ENCODE peak calls at places on chromosomes 12 and 14, in six cellular contexts. Y is mesendoderm, Z is H9, X is IMR-90, A is H1, G is mesenchymal stem cell. S is an unnamed sample.

GRCh38 chr12:80837342-80837978 is 100.3 kb downstream of the LIN7A start:
- DNase-seq in Y (peak), Z (peak), X (peak), A (no peak), G (peak), S (peak)

GRCh38 chr14:91339606-91340369 is 77.8 kb downstream of the CCDC88C start:
- DNase-seq in Y (no peak), Z (no peak), X (no peak), A (no peak), G (no peak), S (no peak)

GRCh38 chr12:122421263-122421814 is 1.1 kb downstream of the CLIP1 start:
- DNase-seq in Y (peak), Z (no peak), X (peak), A (no peak), G (peak), S (peak)

GRCh38 chr14:59344711-59345455 is 120.3 kb downstream of the GPR135 start:
- DNase-seq in Y (no peak), Z (no peak), X (no peak), A (no peak), G (no peak), S (no peak)

GRCh38 chr12:85711735-85712390 is 124.3 kb downstream of the RASSF9 start:
- DNase-seq in Y (no peak), Z (no peak), X (no peak), A (no peak), G (no peak), S (no peak)

GRCh38 chr12:57852620-57853509 is 6.3 kb upstream of the CTDSP2 start:
- DNase-seq in Y (peak), Z (peak), X (no peak), A (peak), G (peak), S (no peak)

GRCh38 chr12:67034110-67034879 is 234.9 kb upstream of the CAND1 start:
- DNase-seq in Y (peak), Z (no peak), X (peak), A (no peak), G (no peak), S (peak)

GRCh38 chr12:107801150-107801549 is 26.6 kb downstream of the ASCL4 start:
- DNase-seq in Y (no peak), Z (no peak), X (peak), A (no peak), G (no peak), S (no peak)

GRCh38 chr12:128387811-128388422 is 120.9 kb downstream of the TMEM132C start:
- DNase-seq in Y (peak), Z (peak), X (no peak), A (peak), G (no peak), S (no peak)

GRCh38 chr14:101122855-101123129 is 219.3 kb upstream of the RTL1 start:
- DNase-seq in Y (no peak), Z (no peak), X (no peak), A (peak), G (no peak), S (no peak)

GRCh38 chr12:85617307-85618091 is 218.7 kb downstream of the RASSF9 start:
- DNase-seq in Y (no peak), Z (no peak), X (no peak), A (no peak), G (no peak), S (no peak)

GRCh38 chr12:49358548-49359141 is 8.6 kb upstream of the SPATS2 start:
- DNase-seq in Y (peak), Z (peak), X (peak), A (peak), G (peak), S (peak)

GRCh38 chr14:91899777-91900176 is 32.4 kb upstream of the TC2N start:
- DNase-seq in Y (no peak), Z (no peak), X (no peak), A (no peak), G (no peak), S (no peak)

GRCh38 chr14:71119832-71120231 is 212.6 kb downstream of the PCNX1 start:
- DNase-seq in Y (no peak), Z (no peak), X (peak), A (no peak), G (no peak), S (no peak)

GRCh38 chr12:16756833-16757552 is 151.0 kb upstream of the LMO3 start:
- DNase-seq in Y (peak), Z (no peak), X (no peak), A (no peak), G (no peak), S (no peak)

GRCh38 chr14:57921377-57921776 is 55.5 kb upstream of the SLC35F4 start:
- DNase-seq in Y (no peak), Z (no peak), X (no peak), A (no peak), G (no peak), S (no peak)

GRCh38 chr12:56601503-56601902 is 28.6 kb downstream of the BAZ2A start:
- DNase-seq in Y (peak), Z (peak), X (no peak), A (no peak), G (no peak), S (no peak)

GRCh38 chr14:37591941-37592287 is 3.1 kb downstream of the FOXA1 start:
- DNase-seq in Y (peak), Z (no peak), X (no peak), A (peak), G (peak), S (no peak)

GRCh38 chr14:101083564-101084435 is 180.3 kb upstream of the RTL1 start:
- DNase-seq in Y (peak), Z (peak), X (no peak), A (peak), G (no peak), S (peak)

GRCh38 chr14:90900712-90901111 is 84.5 kb upstream of the TTC7B start:
- DNase-seq in Y (no peak), Z (no peak), X (peak), A (no peak), G (no peak), S (no peak)

GRCh38 chr12:121190523-121191031 is 19.4 kb upstream of the P2RX4 start:
- DNase-seq in Y (peak), Z (no peak), X (peak), A (no peak), G (peak), S (peak)

GRCh38 chr14:39673141-39674133 is 241.2 kb upstream of the FBXO33 start:
- DNase-seq in Y (peak), Z (no peak), X (no peak), A (no peak), G (peak), S (no peak)

GRCh38 chr12:110582286-110583136 is 607 bp downstream of the PPTC7 start:
- DNase-seq in Y (peak), Z (peak), X (peak), A (peak), G (peak), S (peak)

GRCh38 chr12:50574621-50575348 is 70.0 kb downstream of the DIP2B start:
- DNase-seq in Y (no peak), Z (no peak), X (peak), A (no peak), G (no peak), S (no peak)

GRCh38 chr14:103882503-103883262 is 35.3 kb upstream of the PPP1R13B start:
- DNase-seq in Y (no peak), Z (no peak), X (no peak), A (no peak), G (no peak), S (no peak)
- H2BK5ac ChIP-seq in Y (no peak), Z (no peak), X (no peak), A (no peak), G (no peak), S (no peak)

GRCh38 chr12:131986361-131986760 is 36.6 kb downstream of the EP400 start:
- DNase-seq in Y (no peak), Z (no peak), X (no peak), A (peak), G (no peak), S (no peak)
- H3K18ac ChIP-seq in Y (no peak), Z (no peak), X (no peak), A (no peak), G (no peak), S (no peak)

GRCh38 chr12:32536000-32536345 is 136.6 kb downstream of the FGD4 start:
- DNase-seq in Y (no peak), Z (no peak), X (no peak), A (no peak), G (no peak), S (no peak)
- H3K9ac ChIP-seq in Y (no peak), Z (no peak), X (peak), A (no peak), G (peak), S (no peak)

GRCh38 chr12:130481392-130481879 is 143.7 kb downstream of the PIWIL1 start:
- DNase-seq in Y (no peak), Z (no peak), X (no peak), A (no peak), G (no peak), S (no peak)
- H2BK5ac ChIP-seq in Y (no peak), Z (no peak), X (no peak), A (no peak), G (no peak), S (no peak)

GRCh38 chr12:106021516-106021915 is 117.2 kb downstream of the NUAK1 start:
- DNase-seq in Y (peak), Z (no peak), X (no peak), A (no peak), G (peak), S (no peak)
- H3K18ac ChIP-seq in Y (no peak), Z (no peak), X (peak), A (no peak), G (no peak), S (no peak)

GRCh38 chr14:99522025-99522401 is 40.8 kb downstream of the CCNK start:
- DNase-seq in Y (no peak), Z (no peak), X (no peak), A (no peak), G (no peak), S (no peak)
- H3K9ac ChIP-seq in Y (no peak), Z (no peak), X (no peak), A (no peak), G (no peak), S (no peak)

GRCh38 chr12:52180971-52181628 is 10.7 kb downstream of the KRT80 start:
- DNase-seq in Y (peak), Z (no peak), X (peak), A (no peak), G (no peak), S (no peak)
- H2BK5ac ChIP-seq in Y (peak), Z (no peak), X (peak), A (peak), G (peak), S (peak)